ENCODE peak calls at places on chromosome 4, in seven cellular contexts. E is fibroblast of pulmonary artery; B is pons; G is posterior cingulate gyrus; T is AG04449; Z is CD8-positive, alpha-beta memory T cell; Q is AG04450. K is an unnamed sample.

GRCh38 chr4:86307432-86307831 is 52.4 kb downstream of the MAPK10 start:
- DNase-seq in E (peak), G (no peak), Q (no peak), B (no peak), T (no peak), Z (no peak), K (no peak)

GRCh38 chr4:8108261-8108660 is 50.4 kb downstream of the ABLIM2 start:
- DNase-seq in G (no peak), B (no peak), Z (no peak), E (no peak), T (no peak), Q (no peak), K (no peak)

GRCh38 chr4:172705565-172705964 is 463.0 kb upstream of the GALNT7 start:
- DNase-seq in Z (no peak), T (no peak), G (no peak), Q (no peak), E (no peak), B (no peak), K (no peak)

GRCh38 chr4:76449824-76450223 is 14.8 kb downstream of the SHROOM3 start:
- DNase-seq in G (no peak), T (no peak), B (no peak), Z (no peak), E (peak), Q (no peak), K (no peak)

GRCh38 chr4:28490669-28491068 is 1630.0 kb downstream of the STIM2 start:
- DNase-seq in Q (no peak), E (peak), T (no peak), Z (no peak), G (no peak), B (no peak), K (no peak)

GRCh38 chr4:121863787-121864186 is 6.5 kb downstream of the BBS7 start:
- DNase-seq in B (no peak), E (no peak), G (no peak), Z (no peak), Q (no peak), T (no peak), K (no peak)

GRCh38 chr4:650461-650860 is 23.6 kb downstream of the ATP5ME start:
- DNase-seq in E (no peak), Z (no peak), Q (no peak), B (no peak), T (no peak), G (peak), K (no peak)

GRCh38 chr4:8917321-8917811 is 45.7 kb upstream of the HMX1 start:
- DNase-seq in G (peak), T (no peak), E (no peak), Z (no peak), Q (no peak), B (no peak), K (no peak)

GRCh38 chr4:2416564-2417195 is 1.8 kb downstream of the ZFYVE28 start:
- DNase-seq in T (no peak), Z (no peak), B (no peak), E (peak), Q (no peak), G (peak), K (no peak)

GRCh38 chr4:20512980-20513379 is 187.3 kb upstream of the PACRGL start:
- DNase-seq in Z (no peak), E (no peak), G (no peak), T (no peak), Q (no peak), B (no peak), K (no peak)

GRCh38 chr4:109873791-109874514 is 26.0 kb downstream of the LRIT3 start:
- DNase-seq in Q (no peak), G (peak), B (no peak), T (no peak), Z (no peak), E (peak), K (peak)

GRCh38 chr4:144410230-144410783 is 235.6 kb upstream of the HHIP start:
- DNase-seq in E (no peak), G (no peak), T (no peak), B (no peak), Z (no peak), Q (no peak), K (no peak)

GRCh38 chr4:4333265-4333706 is 43.2 kb downstream of the ZBTB49 start:
- DNase-seq in Q (peak), B (no peak), G (no peak), Z (no peak), E (peak), T (peak), K (peak)

GRCh38 chr4:60461551-60461950 is 738.6 kb upstream of the ADGRL3 start:
- DNase-seq in Q (no peak), B (no peak), T (no peak), E (no peak), Z (no peak), G (no peak), K (no peak)

GRCh38 chr4:128823025-128823661 is 13.6 kb downstream of the JADE1 start:
- DNase-seq in Z (no peak), T (peak), G (no peak), E (peak), B (no peak), Q (peak), K (peak)

GRCh38 chr4:161604516-161605300 is 559.1 kb downstream of the FSTL5 start:
- DNase-seq in Z (no peak), E (no peak), G (no peak), T (no peak), B (no peak), Q (no peak), K (no peak)

GRCh38 chr4:139656614-139657486 is 8.8 kb upstream of the MGST2 start:
- DNase-seq in G (peak), T (no peak), E (peak), Z (peak), Q (peak), B (peak), K (peak)

GRCh38 chr4:164753873-164754488 is at the start of gene SMIM31:
- DNase-seq in E (no peak), Z (no peak), T (no peak), G (no peak), Q (no peak), B (no peak), K (no peak)

GRCh38 chr4:80336582-80336981 is 1.1 kb downstream of the CFAP299 start:
- DNase-seq in G (no peak), E (peak), T (no peak), Z (no peak), B (peak), Q (no peak), K (no peak)

GRCh38 chr4:85986266-85986665 is 373.6 kb downstream of the MAPK10 start:
- DNase-seq in B (no peak), E (no peak), Q (no peak), T (no peak), G (no peak), Z (no peak), K (no peak)

GRCh38 chr4:6047130-6047673 is 29.0 kb upstream of the C4orf50 start:
- DNase-seq in E (no peak), Q (no peak), T (no peak), Z (no peak), B (no peak), G (peak), K (no peak)

GRCh38 chr4:141684785-141685184 is 48.4 kb downstream of the IL15 start:
- DNase-seq in Q (no peak), E (no peak), T (no peak), Z (no peak), B (no peak), G (no peak), K (no peak)

GRCh38 chr4:123995939-123996338 is 599.3 kb downstream of the SPRY1 start:
- DNase-seq in T (peak), Z (no peak), G (no peak), Q (peak), B (no peak), E (peak), K (peak)

GRCh38 chr4:14092741-14093140 is 465.2 kb upstream of the BOD1L1 start:
- DNase-seq in B (no peak), G (no peak), T (no peak), E (no peak), Z (no peak), Q (no peak), K (no peak)

GRCh38 chr4:76377481-76377901 is 43.5 kb downstream of the CCDC158 start:
- DNase-seq in E (no peak), G (no peak), T (no peak), B (no peak), Z (no peak), Q (no peak), K (no peak)

GRCh38 chr4:105215609-105216313 is 69.1 kb downstream of the TET2 start:
- DNase-seq in B (no peak), Z (no peak), G (no peak), Q (peak), T (no peak), E (peak), K (no peak)

GRCh38 chr4:39469429-39470077 is 10.7 kb downstream of the LIAS start:
- DNase-seq in Z (no peak), B (peak), G (no peak), T (peak), E (peak), Q (peak), K (peak)

GRCh38 chr4:6873792-6874461 is 35.7 kb upstream of the TBC1D14 start:
- DNase-seq in B (peak), Z (peak), E (peak), G (peak), Q (no peak), T (no peak), K (no peak)